ENCODE peak calls at places on chromosomes 6 and 20, in four cellular contexts. One of them, this sample, is unnamed.

GRCh38 chr20:39605908-39606307 is 643.8 kb downstream of the DHX35 start:
- DNase-seq in NCI-H510A treated with DMSO at 0.1 percent for 48 hours: peak
- DNase-seq in globus pallidus: no peak
- DNase-seq in anterior cingulate cortex: no peak
- DNase-seq in this sample: no peak

GRCh38 chr6:16276991-16277981 is 38.9 kb downstream of the GMPR start:
- DNase-seq in NCI-H510A treated with DMSO at 0.1 percent for 48 hours: no peak
- DNase-seq in globus pallidus: peak
- DNase-seq in anterior cingulate cortex: peak
- DNase-seq in this sample: no peak

GRCh38 chr6:23533954-23534725 is 591.9 kb upstream of the NRSN1 start:
- DNase-seq in NCI-H510A treated with DMSO at 0.1 percent for 48 hours: no peak
- DNase-seq in globus pallidus: peak
- DNase-seq in anterior cingulate cortex: no peak
- DNase-seq in this sample: no peak

GRCh38 chr6:35903679-35904078 is 17.2 kb downstream of the SRPK1 start:
- DNase-seq in NCI-H510A treated with DMSO at 0.1 percent for 48 hours: no peak
- DNase-seq in globus pallidus: no peak
- DNase-seq in anterior cingulate cortex: no peak
- DNase-seq in this sample: no peak

GRCh38 chr20:57449398-57450354 is 58.5 kb downstream of the RBM38 start:
- DNase-seq in NCI-H510A treated with DMSO at 0.1 percent for 48 hours: no peak
- DNase-seq in globus pallidus: no peak
- DNase-seq in anterior cingulate cortex: no peak
- DNase-seq in this sample: no peak

GRCh38 chr6:30724906-30725667 is 4.9 kb downstream of the TUBB start:
- DNase-seq in NCI-H510A treated with DMSO at 0.1 percent for 48 hours: no peak
- DNase-seq in globus pallidus: no peak
- DNase-seq in anterior cingulate cortex: no peak
- DNase-seq in this sample: no peak

GRCh38 chr20:53698321-53698978 is 104.8 kb upstream of the ZNF217 start:
- DNase-seq in NCI-H510A treated with DMSO at 0.1 percent for 48 hours: no peak
- DNase-seq in globus pallidus: no peak
- DNase-seq in anterior cingulate cortex: no peak
- DNase-seq in this sample: no peak

GRCh38 chr6:96626749-96627353 is 63.9 kb downstream of the FHL5 start:
- DNase-seq in NCI-H510A treated with DMSO at 0.1 percent for 48 hours: peak
- DNase-seq in globus pallidus: peak
- DNase-seq in anterior cingulate cortex: no peak
- DNase-seq in this sample: peak

GRCh38 chr6:20024979-20025378 is 187.3 kb downstream of the MBOAT1 start:
- DNase-seq in NCI-H510A treated with DMSO at 0.1 percent for 48 hours: no peak
- DNase-seq in globus pallidus: no peak
- DNase-seq in anterior cingulate cortex: no peak
- DNase-seq in this sample: no peak

GRCh38 chr20:49344975-49345374 is 67.1 kb upstream of the ZNFX1 start:
- DNase-seq in NCI-H510A treated with DMSO at 0.1 percent for 48 hours: no peak
- DNase-seq in globus pallidus: peak
- DNase-seq in anterior cingulate cortex: peak
- DNase-seq in this sample: peak

GRCh38 chr6:6781172-6781876 is 192.8 kb downstream of the LY86 start:
- DNase-seq in NCI-H510A treated with DMSO at 0.1 percent for 48 hours: no peak
- DNase-seq in globus pallidus: no peak
- DNase-seq in anterior cingulate cortex: no peak
- DNase-seq in this sample: no peak

GRCh38 chr6:35611235-35611634 is 77.5 kb downstream of the FKBP5 start:
- DNase-seq in NCI-H510A treated with DMSO at 0.1 percent for 48 hours: no peak
- DNase-seq in globus pallidus: no peak
- DNase-seq in anterior cingulate cortex: no peak
- DNase-seq in this sample: no peak

GRCh38 chr6:96899019-96899418 is 1.3 kb upstream of the NDUFAF4 start:
- DNase-seq in NCI-H510A treated with DMSO at 0.1 percent for 48 hours: peak
- DNase-seq in globus pallidus: peak
- DNase-seq in anterior cingulate cortex: no peak
- DNase-seq in this sample: no peak

GRCh38 chr6:15324427-15324985 is 78.6 kb downstream of the JARID2 start:
- DNase-seq in NCI-H510A treated with DMSO at 0.1 percent for 48 hours: no peak
- DNase-seq in globus pallidus: no peak
- DNase-seq in anterior cingulate cortex: no peak
- DNase-seq in this sample: no peak

GRCh38 chr20:59027746-59028320 is 4.3 kb downstream of the ATP5F1E start:
- DNase-seq in NCI-H510A treated with DMSO at 0.1 percent for 48 hours: no peak
- DNase-seq in globus pallidus: no peak
- DNase-seq in anterior cingulate cortex: no peak
- DNase-seq in this sample: no peak

GRCh38 chr20:51312480-51312783 is 230.1 kb downstream of the NFATC2 start:
- DNase-seq in NCI-H510A treated with DMSO at 0.1 percent for 48 hours: no peak
- DNase-seq in globus pallidus: no peak
- DNase-seq in anterior cingulate cortex: no peak
- DNase-seq in this sample: no peak

GRCh38 chr6:4265740-4266139 is 130.4 kb upstream of the ECI2 start:
- DNase-seq in NCI-H510A treated with DMSO at 0.1 percent for 48 hours: no peak
- DNase-seq in globus pallidus: no peak
- DNase-seq in anterior cingulate cortex: no peak
- DNase-seq in this sample: no peak

GRCh38 chr20:9200196-9200595 is 131.3 kb downstream of the PLCB4 start:
- DNase-seq in NCI-H510A treated with DMSO at 0.1 percent for 48 hours: no peak
- DNase-seq in globus pallidus: no peak
- DNase-seq in anterior cingulate cortex: no peak
- DNase-seq in this sample: no peak

GRCh38 chr6:117174835-117175360 is 90.5 kb upstream of the VGLL2 start:
- DNase-seq in NCI-H510A treated with DMSO at 0.1 percent for 48 hours: no peak
- DNase-seq in globus pallidus: no peak
- DNase-seq in anterior cingulate cortex: no peak
- DNase-seq in this sample: no peak

GRCh38 chr20:17062712-17063111 is 164.1 kb upstream of the PCSK2 start:
- DNase-seq in NCI-H510A treated with DMSO at 0.1 percent for 48 hours: no peak
- DNase-seq in globus pallidus: no peak
- DNase-seq in anterior cingulate cortex: no peak
- DNase-seq in this sample: no peak

GRCh38 chr6:90420495-90420894 is 123.9 kb upstream of the BACH2 start:
- DNase-seq in NCI-H510A treated with DMSO at 0.1 percent for 48 hours: no peak
- DNase-seq in globus pallidus: no peak
- DNase-seq in anterior cingulate cortex: no peak
- DNase-seq in this sample: no peak

GRCh38 chr6:26439552-26440125 is 665 bp upstream of the BTN3A3 start:
- DNase-seq in NCI-H510A treated with DMSO at 0.1 percent for 48 hours: no peak
- DNase-seq in globus pallidus: peak
- DNase-seq in anterior cingulate cortex: no peak
- DNase-seq in this sample: no peak

GRCh38 chr6:32868257-32868788 is 14.3 kb downstream of the PSMB9 start:
- DNase-seq in NCI-H510A treated with DMSO at 0.1 percent for 48 hours: peak
- DNase-seq in globus pallidus: peak
- DNase-seq in anterior cingulate cortex: peak
- DNase-seq in this sample: no peak

GRCh38 chr6:163955752-163956151 is 541.2 kb downstream of the QKI start:
- DNase-seq in NCI-H510A treated with DMSO at 0.1 percent for 48 hours: peak
- DNase-seq in globus pallidus: no peak
- DNase-seq in anterior cingulate cortex: no peak
- DNase-seq in this sample: no peak

GRCh38 chr20:9454781-9455180 is 59.6 kb upstream of the LAMP5 start:
- DNase-seq in NCI-H510A treated with DMSO at 0.1 percent for 48 hours: no peak
- DNase-seq in globus pallidus: no peak
- DNase-seq in anterior cingulate cortex: no peak
- DNase-seq in this sample: no peak

GRCh38 chr6:166957087-166957804 is 896 bp upstream of the RNASET2 start:
- DNase-seq in NCI-H510A treated with DMSO at 0.1 percent for 48 hours: peak
- DNase-seq in globus pallidus: peak
- DNase-seq in anterior cingulate cortex: no peak
- DNase-seq in this sample: peak

GRCh38 chr20:23548408-23548807 is 19.9 kb downstream of the CST9L start:
- DNase-seq in NCI-H510A treated with DMSO at 0.1 percent for 48 hours: no peak
- DNase-seq in globus pallidus: no peak
- DNase-seq in anterior cingulate cortex: no peak
- DNase-seq in this sample: no peak

GRCh38 chr6:25172819-25173218 is 106.4 kb upstream of the CARMIL1 start:
- DNase-seq in NCI-H510A treated with DMSO at 0.1 percent for 48 hours: no peak
- DNase-seq in globus pallidus: no peak
- DNase-seq in anterior cingulate cortex: no peak
- DNase-seq in this sample: no peak

GRCh38 chr6:13378669-13379590 is 50.6 kb upstream of the TBC1D7 start:
- DNase-seq in NCI-H510A treated with DMSO at 0.1 percent for 48 hours: peak
- DNase-seq in globus pallidus: no peak
- DNase-seq in anterior cingulate cortex: no peak
- DNase-seq in this sample: peak

GRCh38 chr20:1883986-1884385 is 11.2 kb upstream of the SIRPA start:
- DNase-seq in NCI-H510A treated with DMSO at 0.1 percent for 48 hours: no peak
- DNase-seq in globus pallidus: no peak
- DNase-seq in anterior cingulate cortex: peak
- DNase-seq in this sample: no peak

GRCh38 chr20:45095753-45096371 is 5.1 kb downstream of the KCNS1 start:
- DNase-seq in NCI-H510A treated with DMSO at 0.1 percent for 48 hours: peak
- DNase-seq in globus pallidus: peak
- DNase-seq in anterior cingulate cortex: peak
- DNase-seq in this sample: no peak

GRCh38 chr6:14927398-14927797 is 318.5 kb upstream of the JARID2 start:
- DNase-seq in NCI-H510A treated with DMSO at 0.1 percent for 48 hours: no peak
- DNase-seq in globus pallidus: no peak
- DNase-seq in anterior cingulate cortex: no peak
- DNase-seq in this sample: no peak

GRCh38 chr6:21922086-21922485 is 328.5 kb downstream of the SOX4 start:
- DNase-seq in NCI-H510A treated with DMSO at 0.1 percent for 48 hours: no peak
- DNase-seq in globus pallidus: no peak
- DNase-seq in anterior cingulate cortex: no peak
- DNase-seq in this sample: no peak

GRCh38 chr20:59821788-59822187 is 111.6 kb downstream of the SYCP2 start:
- DNase-seq in NCI-H510A treated with DMSO at 0.1 percent for 48 hours: no peak
- DNase-seq in globus pallidus: no peak
- DNase-seq in anterior cingulate cortex: no peak
- DNase-seq in this sample: no peak

GRCh38 chr20:59455392-59456341 is 148.7 kb upstream of the PHACTR3 start:
- DNase-seq in NCI-H510A treated with DMSO at 0.1 percent for 48 hours: no peak
- DNase-seq in globus pallidus: peak
- DNase-seq in anterior cingulate cortex: peak
- DNase-seq in this sample: no peak

This sample was measured in SHP77 treated with DMSO at 0.1 percent for 48 hours.